ENCODE peak calls at places on chromosomes 2 and 18, in seven cellular contexts. X is neural progenitor cell, P is fibroblast of mammary gland, J is dorsolateral prefrontal cortex, Y is mucosa of descending colon, L is GM12865, E is epithelial cell of esophagus. G is an unnamed sample.

GRCh38 chr2:25673170-25674002 is at the start of gene DTNB:
- DNase-seq in Y (peak), X (peak), P (peak), J (peak), L (peak), E (peak), G (peak)

GRCh38 chr18:34847408-34847807 is 137.3 kb downstream of the DTNA start:
- DNase-seq in Y (no peak), E (no peak), J (no peak), L (no peak), X (no peak), P (no peak), G (no peak)

GRCh38 chr2:15643209-15643500 is 51.5 kb downstream of the DDX1 start:
- DNase-seq in Y (no peak), X (peak), L (no peak), J (no peak), E (no peak), P (no peak), G (no peak)

GRCh38 chr18:3294435-3295080 is 32.6 kb downstream of the MYL12B start:
- DNase-seq in L (no peak), J (no peak), Y (no peak), X (no peak), P (peak), E (peak), G (peak)

GRCh38 chr2:209946539-209946938 is 55.9 kb upstream of the RPE start:
- DNase-seq in J (no peak), X (no peak), Y (no peak), L (no peak), E (peak), P (peak), G (no peak)

GRCh38 chr2:121248766-121249343 is 36.1 kb downstream of the TFCP2L1 start:
- DNase-seq in P (no peak), X (no peak), Y (no peak), L (no peak), E (no peak), J (peak), G (no peak)

GRCh38 chr2:12759248-12759647 is 42.5 kb downstream of the TRIB2 start:
- DNase-seq in L (no peak), J (no peak), P (peak), X (no peak), Y (no peak), E (peak), G (peak)

GRCh38 chr2:84065857-84066256 is 393.2 kb downstream of the SUCLG1 start:
- DNase-seq in L (no peak), E (no peak), J (no peak), X (no peak), P (no peak), Y (no peak), G (no peak)

GRCh38 chr2:234555616-234556249 is 58.9 kb upstream of the ARL4C start:
- DNase-seq in E (no peak), J (no peak), L (peak), X (no peak), P (peak), Y (peak), G (no peak)

GRCh38 chr18:28204154-28204553 is 27.2 kb upstream of the CDH2 start:
- DNase-seq in L (no peak), X (no peak), Y (no peak), P (peak), E (peak), J (no peak), G (peak)

GRCh38 chr2:241728627-241729026 is 5.8 kb upstream of the D2HGDH start:
- DNase-seq in L (no peak), Y (no peak), P (peak), E (no peak), J (peak), X (no peak), G (no peak)

GRCh38 chr18:363327-364115 is 95.7 kb upstream of the THOC1 start:
- DNase-seq in P (peak), L (no peak), Y (no peak), E (no peak), X (no peak), J (no peak), G (peak)

GRCh38 chr2:219331560-219332213 is 857 bp downstream of the RESP18 start:
- DNase-seq in P (peak), E (peak), X (peak), J (peak), L (no peak), Y (peak), G (no peak)

GRCh38 chr2:9820020-9820973 is 23.0 kb upstream of the TAF1B start:
- DNase-seq in J (no peak), P (peak), Y (no peak), X (no peak), E (peak), L (no peak), G (no peak)

GRCh38 chr2:39688181-39688580 is 22.5 kb downstream of the TMEM178A start:
- DNase-seq in J (no peak), Y (no peak), P (no peak), L (no peak), E (no peak), X (no peak), G (no peak)

GRCh38 chr2:188623995-188624643 is 332.4 kb downstream of the GULP1 start:
- DNase-seq in E (peak), P (peak), X (no peak), L (no peak), Y (no peak), J (no peak), G (no peak)

GRCh38 chr2:217616936-217617335 is 385.9 kb downstream of the TNS1 start:
- DNase-seq in L (no peak), Y (no peak), E (no peak), J (no peak), X (no peak), P (no peak), G (no peak)

GRCh38 chr2:188787002-188787660 is 187.0 kb upstream of the COL3A1 start:
- DNase-seq in J (no peak), X (no peak), P (peak), E (peak), Y (no peak), L (no peak), G (peak)

GRCh38 chr2:109185338-109185737 is 56.3 kb downstream of the SH3RF3 start:
- DNase-seq in J (peak), P (peak), X (no peak), E (peak), L (no peak), Y (no peak), G (peak)

GRCh38 chr2:156589381-156590079 is 153.4 kb downstream of the GPD2 start:
- DNase-seq in Y (peak), E (peak), X (peak), L (peak), P (peak), J (no peak), G (peak)
- TF ChIP-seq CTCF in Y (no peak), E (peak), X (peak), L (peak), P (peak), J (peak), G (peak)

DNA sequence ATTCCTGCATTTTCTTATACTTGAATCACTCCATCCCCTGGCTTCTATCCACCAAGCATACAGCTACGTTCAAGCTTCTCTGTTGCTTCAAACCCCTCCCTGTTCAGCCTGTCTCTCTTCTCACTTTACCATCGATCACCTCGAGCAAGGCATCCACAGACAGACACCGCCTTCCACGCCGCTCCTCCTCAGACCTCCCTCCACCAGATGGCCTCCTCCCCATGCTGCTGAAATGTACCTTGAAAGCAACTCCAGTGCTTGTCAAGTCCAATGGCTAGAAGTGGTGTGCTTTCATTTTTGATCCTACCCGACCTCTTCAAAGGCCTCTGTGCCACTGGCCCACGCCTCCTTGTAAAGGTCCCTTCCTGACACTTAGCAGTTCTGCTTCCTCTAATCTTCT is 131.3 kb upstream of the ACAA2 start:
- DNase-seq in L (peak), X (no peak), E (peak), Y (no peak), P (peak), J (no peak), G (no peak)
- TF ChIP-seq CTCF in L (peak), X (peak), E (peak), Y (no peak), P (no peak), J (no peak), G (peak)

DNA sequence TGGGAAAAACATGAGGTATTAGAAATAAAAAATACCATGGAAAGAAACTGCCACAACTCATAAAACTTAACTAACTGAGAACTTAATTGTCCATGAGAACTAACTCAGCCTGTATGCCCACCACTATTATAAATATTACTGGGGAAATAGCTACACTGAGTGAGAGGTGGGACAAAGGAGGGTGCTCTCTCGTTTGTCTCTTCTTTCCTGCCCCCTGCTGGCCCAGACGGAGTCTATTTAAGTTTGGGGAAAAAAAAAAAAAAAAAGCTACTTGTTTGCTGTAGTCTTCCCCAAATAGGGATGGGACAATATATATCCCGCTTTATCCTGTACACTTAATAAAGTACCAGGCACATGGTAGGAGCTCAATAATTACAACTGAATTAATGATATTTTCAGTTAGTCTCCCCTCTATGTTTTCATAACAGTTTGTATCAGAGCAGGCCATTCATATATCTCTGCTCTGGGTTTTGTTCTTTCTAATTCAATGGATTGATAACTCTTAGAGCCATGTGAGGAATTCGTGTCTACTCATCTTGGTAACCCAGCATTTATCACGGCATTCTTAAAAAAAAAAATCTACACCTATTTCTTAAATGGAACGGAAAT is 647.7 kb upstream of the PKDCC start:
- DNase-seq in J (no peak), Y (no peak), E (no peak), P (peak), L (peak), X (peak), G (no peak)
- TF ChIP-seq CTCF in J (peak), Y (no peak), E (no peak), P (peak), L (peak), X (peak), G (peak)

DNA sequence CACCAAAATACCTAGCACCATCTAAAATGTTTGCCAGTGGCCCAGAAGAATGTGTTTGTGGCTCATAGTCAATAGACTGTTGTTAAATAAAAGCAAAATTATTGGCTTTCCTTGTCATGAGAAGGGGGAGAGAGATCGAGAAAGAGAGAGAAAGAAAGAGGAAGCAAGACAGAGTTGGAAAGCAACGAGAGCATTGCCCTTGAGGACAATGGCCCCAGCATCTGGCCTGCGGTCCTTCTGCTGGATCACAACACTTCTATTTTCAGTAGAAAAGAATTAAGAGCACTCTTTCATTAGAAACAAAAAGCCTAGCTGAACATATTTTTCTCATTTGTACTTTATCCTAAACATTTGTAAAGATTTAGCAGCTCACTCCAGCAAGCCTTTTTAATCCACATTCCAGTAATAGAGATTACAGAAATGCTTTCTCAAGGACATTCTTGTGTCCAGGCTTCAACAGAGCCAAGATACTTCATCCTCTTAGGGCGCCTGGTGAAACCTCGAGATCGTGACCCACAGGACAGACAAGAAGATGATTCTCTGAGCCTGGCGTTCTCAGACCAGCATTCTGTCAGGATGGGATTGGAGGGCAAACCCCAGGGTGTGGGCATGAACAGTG is 31.6 kb upstream of the AFF3 start:
- DNase-seq in L (no peak), X (peak), J (no peak), Y (no peak), E (no peak), P (no peak), G (no peak)
- TF ChIP-seq CTCF in L (no peak), X (no peak), J (no peak), Y (no peak), E (no peak), P (no peak), G (no peak)

GRCh38 chr2:231951452-231951851 is 10.1 kb upstream of the DIS3L2 start:
- DNase-seq in J (no peak), E (no peak), Y (no peak), X (no peak), L (no peak), P (no peak), G (no peak)

GRCh38 chr2:231942180-231942579 is 16.0 kb upstream of the NPPC start:
- DNase-seq in X (no peak), P (no peak), E (no peak), L (no peak), J (no peak), Y (no peak), G (no peak)

GRCh38 chr2:231946241-231946814 is 15.2 kb upstream of the DIS3L2 start:
- DNase-seq in L (no peak), Y (no peak), P (no peak), E (no peak), X (no peak), J (no peak), G (no peak)

GRCh38 chr2:231947694-231948093 is 13.8 kb upstream of the DIS3L2 start:
- DNase-seq in P (no peak), L (no peak), E (no peak), J (no peak), X (no peak), Y (no peak), G (no peak)
- TF ChIP-seq CTCF in P (no peak), L (no peak), E (no peak), J (no peak), X (no peak), Y (no peak), G (no peak)

GRCh38 chr18:26468931-26469340 is 79.4 kb downstream of the KCTD1 start:
- DNase-seq in E (peak), J (no peak), X (peak), Y (no peak), L (peak), P (no peak), G (no peak)
- TF ChIP-seq CTCF in E (peak), J (peak), X (peak), Y (peak), L (peak), P (peak), G (peak)

DNA sequence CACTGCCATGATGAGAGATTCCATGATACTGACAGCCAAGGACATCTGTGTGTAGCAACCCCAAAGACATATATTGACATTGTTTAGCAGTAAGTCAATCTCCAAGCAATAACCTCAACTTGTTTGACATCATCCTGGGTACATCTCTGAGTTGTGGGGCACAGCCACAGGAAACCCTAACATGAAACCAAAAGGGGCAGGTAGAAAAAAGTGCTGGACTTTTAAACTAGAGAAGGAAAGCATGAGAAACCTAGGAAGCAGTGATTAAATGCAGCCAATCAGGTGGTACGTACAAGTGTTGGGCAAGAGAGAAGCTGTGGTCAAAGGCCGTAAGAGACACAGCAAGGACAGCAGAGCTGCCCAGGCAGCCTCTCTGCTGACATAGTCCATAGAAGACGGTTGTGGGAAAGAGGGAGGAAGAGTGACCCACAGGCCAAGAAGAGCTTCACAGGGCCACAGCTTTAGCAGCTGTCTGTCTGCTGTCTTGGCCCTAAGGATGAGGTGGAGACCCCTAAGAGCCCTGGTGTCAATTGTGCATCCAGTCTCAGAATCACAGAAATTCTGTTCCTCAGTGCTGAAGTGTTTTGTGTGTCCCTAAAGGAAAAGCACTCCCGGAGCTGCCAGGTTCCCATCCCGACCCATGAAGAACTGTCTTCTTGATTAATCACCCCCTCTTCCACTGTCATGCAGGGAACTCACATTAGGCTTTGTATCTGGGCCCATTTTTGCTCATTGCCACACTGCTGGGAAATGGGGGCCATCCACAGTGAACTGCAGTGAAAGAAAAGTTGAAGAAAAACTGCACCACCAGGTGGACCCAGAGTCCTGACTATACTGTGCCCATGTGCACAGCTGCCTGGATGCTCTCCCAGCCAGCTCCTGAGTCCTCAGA is 25.4 kb upstream of the CHN1 start:
- DNase-seq in E (peak), J (no peak), L (peak), Y (peak), X (peak), P (peak), G (peak)
- TF ChIP-seq CTCF in E (peak), J (peak), L (peak), Y (no peak), X (peak), P (peak), G (peak)

DNA sequence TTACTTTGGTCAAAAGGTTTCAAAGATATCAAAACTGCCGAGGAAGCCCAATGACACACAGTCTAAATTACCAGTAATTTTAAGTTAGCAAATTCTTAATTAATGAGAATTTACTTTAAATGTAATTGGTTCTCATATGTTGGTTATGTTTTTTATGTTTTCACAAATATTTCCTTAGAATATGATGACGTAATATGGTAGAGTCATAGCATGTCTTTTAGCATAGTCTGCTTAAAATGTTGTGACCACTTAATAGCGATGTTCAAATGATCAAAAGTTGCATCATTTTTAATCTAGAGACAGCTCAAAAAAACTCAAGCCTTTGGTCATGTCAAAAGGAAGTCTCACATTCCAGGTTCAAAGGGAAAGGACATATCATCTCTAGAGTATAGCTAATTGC is 123.3 kb upstream of the ST6GAL2 start:
- DNase-seq in P (no peak), X (no peak), E (no peak), Y (no peak), L (no peak), J (no peak), G (no peak)
- TF ChIP-seq CTCF in P (no peak), X (no peak), E (no peak), Y (no peak), L (no peak), J (no peak), G (no peak)

GRCh38 chr18:51196116-51196810 is 1.2 kb downstream of the MEX3C start:
- DNase-seq in J (peak), L (peak), X (peak), Y (peak), E (peak), P (peak), G (peak)
- TF ChIP-seq CTCF in J (no peak), L (no peak), X (no peak), Y (no peak), E (no peak), P (no peak), G (peak)